ENCODE peak calls at places on chromosomes 12 and 14, in eight cellular contexts. O is CD4-positive, alpha-beta memory T cell; A is pancreas; Z is OCI-LY7; P is AG09309; V is right cardiac atrium; R is fibroblast of the aortic adventitia; C is fibroblast of villous mesenchyme. K is an unnamed sample.

GRCh38 chr14:55556929-55557623 is 22.9 kb upstream of the KTN1 start:
- DNase-seq in O (no peak), A (peak; percentile 90), Z (no peak), P (peak; percentile 79), V (peak; percentile 91), R (peak; percentile 90), C (peak; percentile 77), K (peak; percentile 86)

GRCh38 chr14:99603471-99603933 is 505 bp downstream of the CCDC85C start:
- DNase-seq in O (peak; percentile 66), A (peak; percentile 76), Z (peak; percentile 61), P (no peak), V (peak; percentile 75), R (peak; percentile 46), C (peak; percentile 47), K (no peak)

GRCh38 chr14:60632777-60633176 is 16.5 kb downstream of the SIX1 start:
- DNase-seq in O (no peak), A (no peak), Z (no peak), P (no peak), V (no peak), R (no peak), C (no peak), K (no peak)

GRCh38 chr12:106021516-106021915 is 117.2 kb downstream of the NUAK1 start:
- DNase-seq in O (no peak), A (no peak), Z (no peak), P (no peak), V (no peak), R (no peak), C (no peak), K (no peak)

GRCh38 chr12:110199360-110200123 is 75.4 kb downstream of the IFT81 start:
- DNase-seq in O (no peak), A (no peak), Z (peak; percentile 30), P (no peak), V (no peak), R (peak; percentile 47), C (peak; percentile 74), K (no peak)

GRCh38 chr14:104665663-104666522 is 23.5 kb upstream of the INF2 start:
- DNase-seq in O (peak; percentile 59), A (peak; percentile 74), Z (peak; percentile 64), P (no peak), V (peak; percentile 79), R (no peak), C (no peak), K (no peak)

GRCh38 chr12:41224066-41224465 is 35.9 kb downstream of the PDZRN4 start:
- DNase-seq in O (no peak), A (no peak), Z (no peak), P (no peak), V (no peak), R (no peak), C (no peak), K (no peak)

GRCh38 chr12:72612171-72612570 is 340.0 kb downstream of the TRHDE start:
- DNase-seq in O (no peak), A (no peak), Z (no peak), P (no peak), V (no peak), R (no peak), C (no peak), K (no peak)

GRCh38 chr12:56333197-56333678 is 562 bp downstream of the PAN2 start:
- DNase-seq in O (no peak), A (no peak), Z (peak; percentile 15), P (no peak), V (no peak), R (no peak), C (no peak), K (no peak)

GRCh38 chr12:12482150-12482761 is 80.4 kb downstream of the DUSP16 start:
- DNase-seq in O (peak; percentile 86), A (no peak), Z (no peak), P (no peak), V (no peak), R (no peak), C (no peak), K (no peak)

GRCh38 chr12:12684375-12685106 is 11.4 kb downstream of the GPR19 start:
- DNase-seq in O (no peak), A (no peak), Z (peak; percentile 17), P (no peak), V (peak; percentile 71), R (peak; percentile 58), C (peak; percentile 55), K (no peak)

GRCh38 chr14:22184157-22185025 is 404.6 kb downstream of the DAD1 start:
- DNase-seq in O (no peak), A (no peak), Z (no peak), P (no peak), V (no peak), R (no peak), C (no peak), K (no peak)

GRCh38 chr12:95016120-95016519 is 12.6 kb upstream of the NDUFA12 start:
- DNase-seq in O (no peak), A (no peak), Z (no peak), P (no peak), V (no peak), R (no peak), C (no peak), K (no peak)

GRCh38 chr14:65159281-65160062 is 57.2 kb upstream of the MAX start:
- DNase-seq in O (no peak), A (no peak), Z (peak; percentile 74), P (no peak), V (no peak), R (no peak), C (no peak), K (no peak)

GRCh38 chr14:60294670-60295069 is 45.6 kb downstream of the PPM1A start:
- DNase-seq in O (no peak), A (no peak), Z (no peak), P (no peak), V (no peak), R (no peak), C (no peak), K (no peak)

GRCh38 chr12:80877706-80878384 is 59.9 kb downstream of the LIN7A start:
- DNase-seq in O (no peak), A (no peak), Z (no peak), P (no peak), V (no peak), R (peak; percentile 21), C (no peak), K (no peak)
- H3K4me3 ChIP-seq in O (no peak overlapping the region), A (no peak overlapping the region), Z (no peak overlapping the region), P (no peak overlapping the region), V (peak overlapping the region; percentile 22), R (no peak overlapping the region), C (no peak overlapping the region), K (no peak overlapping the region)

GRCh38 chr12:91993287-91994028 is 152.2 kb downstream of the BTG1 start:
- DNase-seq in O (no peak), A (no peak), Z (no peak), P (no peak), V (no peak), R (peak; percentile 40), C (no peak), K (no peak)

GRCh38 chr12:91990525-91990924 is 155.1 kb downstream of the BTG1 start:
- DNase-seq in O (no peak), A (no peak), Z (no peak), P (no peak), V (no peak), R (peak; percentile 60), C (peak; percentile 44), K (no peak)

GRCh38 chr12:91989143-91989542 is 156.5 kb downstream of the BTG1 start:
- DNase-seq in O (no peak), A (no peak), Z (no peak), P (no peak), V (no peak), R (no peak), C (no peak), K (no peak)

GRCh38 chr12:91994208-91994797 is 151.3 kb downstream of the BTG1 start:
- DNase-seq in O (no peak), A (no peak), Z (no peak), P (no peak), V (no peak), R (no peak), C (no peak), K (no peak)

DNA sequence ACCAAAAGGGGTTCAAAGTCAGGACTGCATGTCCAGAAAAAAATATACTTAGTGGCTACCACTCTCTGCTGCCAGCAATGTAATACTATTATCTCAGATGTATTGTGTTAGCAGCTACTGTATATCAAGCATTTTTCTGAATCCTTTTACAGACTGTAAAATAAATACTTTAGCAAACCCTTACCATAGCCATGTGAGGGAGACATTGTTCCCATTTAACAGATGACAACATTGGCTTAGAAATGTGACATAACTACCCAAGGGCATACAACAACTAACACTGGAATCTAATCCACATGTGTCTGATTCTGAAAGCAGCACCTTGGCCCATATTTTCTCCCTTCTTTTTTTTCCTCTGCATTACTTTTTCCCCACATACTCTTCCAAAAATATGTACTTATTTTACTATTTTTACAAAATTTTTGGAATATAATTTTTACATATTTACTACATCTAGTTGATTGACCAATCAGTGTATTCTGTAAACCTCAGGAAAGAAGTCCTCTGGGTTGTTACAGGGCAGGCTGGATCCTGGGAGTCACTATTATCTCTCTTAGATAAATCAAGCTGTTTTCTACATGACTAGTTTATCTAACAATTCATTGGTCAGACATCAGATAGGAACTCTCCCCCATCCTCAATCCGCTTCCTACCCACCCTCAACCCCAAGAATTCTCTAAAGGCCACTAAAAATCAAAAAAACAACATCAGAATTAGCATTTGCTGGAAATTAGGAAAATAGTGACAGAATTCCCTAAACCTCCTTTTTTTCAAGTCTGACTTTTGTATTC is 154.1 kb downstream of the BTG1 start:
- DNase-seq in O (peak; percentile 51), A (no peak), Z (peak; percentile 52), P (no peak), V (no peak), R (peak; percentile 34), C (no peak), K (no peak)
- H3K4me3 ChIP-seq in O (no peak overlapping the region), A (no peak overlapping the region), Z (no peak overlapping the region), P (no peak overlapping the region), V (no peak overlapping the region), R (no peak overlapping the region), C (no peak overlapping the region), K (no peak overlapping the region)

GRCh38 chr14:92560106-92560865 is 46.7 kb downstream of the RIN3 start:
- DNase-seq in O (no peak), A (no peak), Z (no peak), P (no peak), V (no peak), R (no peak), C (no peak), K (peak; percentile 13)

GRCh38 chr14:92556863-92557543 is 43.4 kb downstream of the RIN3 start:
- DNase-seq in O (no peak), A (no peak), Z (no peak), P (no peak), V (no peak), R (no peak), C (no peak), K (no peak)

GRCh38 chr14:92557544-92557912 is 43.9 kb downstream of the RIN3 start:
- DNase-seq in O (no peak), A (no peak), Z (no peak), P (no peak), V (no peak), R (no peak), C (no peak), K (no peak)

GRCh38 chr14:92559486-92559885 is 45.9 kb downstream of the RIN3 start:
- DNase-seq in O (no peak), A (no peak), Z (no peak), P (no peak), V (no peak), R (no peak), C (no peak), K (no peak)

GRCh38 chr14:92558319-92558718 is 44.7 kb downstream of the RIN3 start:
- DNase-seq in O (no peak), A (no peak), Z (no peak), P (no peak), V (no peak), R (no peak), C (no peak), K (no peak)
- H3K4me3 ChIP-seq in O (no peak overlapping the region), A (no peak overlapping the region), Z (no peak overlapping the region), P (no peak overlapping the region), V (no peak overlapping the region), R (no peak overlapping the region), C (no peak overlapping the region), K (no peak overlapping the region)

GRCh38 chr14:88554458-88555286 is at the start of gene PTPN21:
- DNase-seq in O (peak; percentile 24), A (peak; percentile 90), Z (no peak), P (no peak), V (peak; percentile 93), R (peak; percentile 51), C (peak; percentile 65), K (peak; percentile 92)
- H3K4me3 ChIP-seq in O (peak within 1 kb of the TSS; percentile 9), A (peak within 1 kb of the TSS; percentile 72), Z (no peak within 1 kb of the TSS), P (peak within 1 kb of the TSS; percentile 64), V (peak within 1 kb of the TSS; percentile 98), R (peak within 1 kb of the TSS; percentile 76), C (peak within 1 kb of the TSS; percentile 87), K (peak within 1 kb of the TSS; percentile 54)